ENCODE peak calls at places on chromosomes 1 and 21, in four cellular contexts. S is activated T-cell treated with anti-CD3 and anti-CD28 coated beads, Interleukin-2, amount 50 U/mL, for 1 hour; B is mesothelial cell of epicardium; W is AG04450. M is an unnamed sample.

GRCh38 chr1:56517404-56518130 is 61.8 kb downstream of the PLPP3 start:
- DNase-seq in S (no peak), B (no peak), W (no peak), M (no peak)

GRCh38 chr1:236673284-236673919 is 12.9 kb upstream of the ACTN2 start:
- DNase-seq in S (no peak), B (no peak), W (no peak), M (no peak)

GRCh38 chr1:94095744-94096469 is 25.0 kb downstream of the ABCA4 start:
- DNase-seq in S (no peak), B (no peak), W (no peak), M (no peak)

GRCh38 chr1:230087034-230087721 is 20.1 kb downstream of the GALNT2 start:
- DNase-seq in S (no peak), B (no peak), W (no peak), M (no peak)

GRCh38 chr21:45709127-45709526 is 65.6 kb downstream of the PCBP3 start:
- DNase-seq in S (no peak), B (no peak), W (no peak), M (no peak)

GRCh38 chr1:44314401-44314800 is 40.7 kb downstream of the ERI3 start:
- DNase-seq in S (no peak), B (no peak), W (no peak), M (no peak)

GRCh38 chr1:203996126-203996525 is 76.8 kb upstream of the SOX13 start:
- DNase-seq in S (no peak), B (no peak), W (no peak), M (no peak)

GRCh38 chr1:185250063-185250462 is 67.0 kb downstream of the IVNS1ABP start:
- DNase-seq in S (no peak), B (no peak), W (no peak), M (no peak)

GRCh38 chr1:10866314-10867091 is 70.1 kb upstream of the CASZ1 start:
- DNase-seq in S (peak), B (no peak), W (no peak), M (peak)

GRCh38 chr1:121516279-121516967 is 331.6 kb downstream of the SRGAP2C start:
- DNase-seq in S (peak), B (no peak), W (no peak), M (no peak)

GRCh38 chr1:91617242-91617837 is 116.7 kb downstream of the CDC7 start:
- DNase-seq in S (no peak), B (no peak), W (no peak), M (no peak)

GRCh38 chr1:44707112-44707881 is 23.7 kb downstream of the RNU5D-1 start:
- DNase-seq in S (no peak), B (no peak), W (peak), M (peak)

GRCh38 chr1:45510036-45510971 is 10.2 kb downstream of the MMACHC start:
- DNase-seq in S (no peak), B (no peak), W (no peak), M (no peak)

GRCh38 chr1:59128784-59129227 is 168.1 kb upstream of the FGGY start:
- DNase-seq in S (no peak), B (no peak), W (no peak), M (no peak)

GRCh38 chr1:226121587-226122400 is 59.3 kb downstream of the H3-3A start:
- DNase-seq in S (peak), B (peak), W (no peak), M (no peak)

GRCh38 chr1:201264072-201264471 is 19.2 kb upstream of the PKP1 start:
- DNase-seq in S (no peak), B (no peak), W (no peak), M (no peak)

GRCh38 chr1:117820694-117821381 is 108.6 kb downstream of the GDAP2 start:
- DNase-seq in S (no peak), B (no peak), W (no peak), M (no peak)

GRCh38 chr1:168428063-168428731 is 115.6 kb downstream of the XCL2 start:
- DNase-seq in S (no peak), B (no peak), W (no peak), M (no peak)

GRCh38 chr1:115811140-115811828 is 29.6 kb downstream of the NHLH2 start:
- DNase-seq in S (no peak), B (no peak), W (no peak), M (no peak)

GRCh38 chr1:84174051-84174556 is 30.0 kb downstream of the PRKACB start:
- DNase-seq in S (no peak), B (no peak), W (no peak), M (peak)

GRCh38 chr1:38576241-38576640 is 283.3 kb downstream of the RRAGC start:
- DNase-seq in S (no peak), B (no peak), W (no peak), M (no peak)

GRCh38 chr1:29639741-29640427 is 403.6 kb downstream of the PTPRU start:
- DNase-seq in S (no peak), B (no peak), W (peak), M (peak)

GRCh38 chr1:10613340-10613739 is 138.6 kb downstream of the PEX14 start:
- DNase-seq in S (no peak), B (no peak), W (no peak), M (no peak)

M was measured in non-pigmented ciliary epithelial cell.